ENCODE peak calls at places on chromosomes 11 and 22, in eight cellular contexts. M is IMR-90; L is CMK; K is stimulated activated CD4-positive, alpha-beta T cell treated with anti-CD3 and anti-CD28 coated beads, TNF-alpha, amount 100 ng/mL, for 48 hours; Q is HFFc6; V is HCEC 1CT; U is dermis blood vessel endothelial cell; W is progenitor cell of endocrine pancreas. H is an unnamed sample.

GRCh38 chr22:43829904-43830851 is 18.1 kb upstream of the EFCAB6 start:
- DNase-seq in M (peak), L (no peak), K (no peak), Q (no peak), V (no peak), U (no peak), W (no peak), H (no peak)

GRCh38 chr11:68763926-68764657 is 12.8 kb upstream of the TESMIN start:
- DNase-seq in M (no peak), L (no peak), K (no peak), Q (no peak), V (no peak), U (no peak), W (no peak), H (no peak)

GRCh38 chr11:58622344-58622743 is at the start of gene CNTF:
- DNase-seq in M (peak), L (no peak), K (no peak), Q (peak), V (no peak), U (no peak), W (no peak), H (peak)

GRCh38 chr11:43868852-43869567 is 11.6 kb upstream of the ALKBH3 start:
- DNase-seq in M (peak), L (no peak), K (peak), Q (peak), V (peak), U (peak), W (no peak), H (peak)

GRCh38 chr22:36384766-36385400 is 2.9 kb downstream of the MYH9 start:
- DNase-seq in M (no peak), L (no peak), K (no peak), Q (no peak), V (peak), U (peak), W (no peak), H (peak)

GRCh38 chr11:86152006-86152862 is 83.3 kb upstream of the PICALM start:
- DNase-seq in M (peak), L (no peak), K (no peak), Q (peak), V (no peak), U (peak), W (no peak), H (no peak)

GRCh38 chr11:73982595-73982989 is at the start of gene UCP2:
- DNase-seq in M (peak), L (no peak), K (peak), Q (peak), V (peak), U (peak), W (peak), H (peak)

GRCh38 chr11:116882386-116882785 is 45.0 kb upstream of the APOA1 start:
- DNase-seq in M (peak), L (no peak), K (no peak), Q (peak), V (peak), U (no peak), W (no peak), H (no peak)

GRCh38 chr22:45155050-45155840 is 8.5 kb upstream of the NUP50 start:
- DNase-seq in M (peak), L (no peak), K (no peak), Q (no peak), V (peak), U (no peak), W (no peak), H (no peak)

GRCh38 chr22:50200333-50201190 is at the start of gene SELENOO:
- DNase-seq in M (peak), L (no peak), K (peak), Q (peak), V (peak), U (peak), W (peak), H (peak)

GRCh38 chr11:68439355-68440065 is 21.0 kb upstream of the PPP6R3 start:
- DNase-seq in M (no peak), L (no peak), K (no peak), Q (no peak), V (no peak), U (peak), W (no peak), H (no peak)

GRCh38 chr11:82865841-82866240 is 34.4 kb downstream of the PRCP start:
- DNase-seq in M (peak), L (no peak), K (no peak), Q (peak), V (peak), U (no peak), W (no peak), H (no peak)

GRCh38 chr11:133746663-133747306 is 98.5 kb downstream of the SPATA19 start:
- DNase-seq in M (no peak), L (peak), K (no peak), Q (no peak), V (no peak), U (no peak), W (no peak), H (no peak)

GRCh38 chr11:116134450-116134849 is 630.2 kb upstream of the CADM1 start:
- DNase-seq in M (no peak), L (no peak), K (no peak), Q (no peak), V (no peak), U (no peak), W (no peak), H (no peak)

GRCh38 chr11:2793781-2794418 is 91.7 kb downstream of the CDKN1C start:
- DNase-seq in M (no peak), L (no peak), K (no peak), Q (no peak), V (no peak), U (no peak), W (no peak), H (no peak)

GRCh38 chr11:70523384-70524095 is 125.2 kb downstream of the CTTN start:
- DNase-seq in M (no peak), L (no peak), K (no peak), Q (no peak), V (no peak), U (no peak), W (no peak), H (no peak)

GRCh38 chr11:68545347-68545746 is 84.8 kb downstream of the PPP6R3 start:
- DNase-seq in M (no peak), L (no peak), K (no peak), Q (no peak), V (no peak), U (no peak), W (no peak), H (no peak)

GRCh38 chr11:8310743-8311298 is 47.1 kb upstream of the LMO1 start:
- DNase-seq in M (no peak), L (no peak), K (no peak), Q (no peak), V (no peak), U (no peak), W (no peak), H (no peak)

GRCh38 chr11:65639623-65640482 is 2.0 kb downstream of the SIPA1 start:
- DNase-seq in M (no peak), L (peak), K (no peak), Q (no peak), V (no peak), U (peak), W (no peak), H (no peak)

GRCh38 chr22:44516841-44517240 is 18.8 kb upstream of the RTL6 start:
- DNase-seq in M (no peak), L (no peak), K (no peak), Q (no peak), V (no peak), U (no peak), W (no peak), H (no peak)

GRCh38 chr11:44404736-44405395 is 94.9 kb upstream of the ALX4 start:
- DNase-seq in M (no peak), L (no peak), K (no peak), Q (no peak), V (no peak), U (no peak), W (no peak), H (no peak)

GRCh38 chr22:41978732-41979131 is 9.5 kb downstream of the SEPTIN3 start:
- DNase-seq in M (no peak), L (no peak), K (no peak), Q (no peak), V (no peak), U (no peak), W (no peak), H (no peak)

GRCh38 chr22:39205344-39206021 is 39.3 kb downstream of the PDGFB start:
- DNase-seq in M (peak), L (peak), K (no peak), Q (peak), V (peak), U (peak), W (no peak), H (no peak)

GRCh38 chr11:10503217-10503616 is 37.8 kb downstream of the RNF141 start:
- DNase-seq in M (no peak), L (no peak), K (no peak), Q (no peak), V (no peak), U (no peak), W (no peak), H (no peak)

GRCh38 chr22:33361581-33361980 is 303.4 kb upstream of the SYN3 start:
- DNase-seq in M (peak), L (no peak), K (no peak), Q (no peak), V (no peak), U (no peak), W (no peak), H (no peak)

GRCh38 chr22:37501610-37502341 is 15.6 kb upstream of the MFNG start:
- DNase-seq in M (peak), L (no peak), K (no peak), Q (peak), V (peak), U (peak), W (peak), H (no peak)

GRCh38 chr22:20221421-20222340 is 46.4 kb downstream of the RTN4R start:
- DNase-seq in M (no peak), L (no peak), K (no peak), Q (no peak), V (no peak), U (no peak), W (no peak), H (no peak)

GRCh38 chr11:121547574-121547973 is 94.8 kb upstream of the SORL1-AS1 start:
- DNase-seq in M (no peak), L (no peak), K (no peak), Q (no peak), V (no peak), U (no peak), W (no peak), H (no peak)

GRCh38 chr22:20494978-20495860 is at the start of gene KLHL22:
- DNase-seq in M (peak), L (no peak), K (no peak), Q (no peak), V (peak), U (peak), W (no peak), H (peak)

GRCh38 chr22:32522237-32522636 is 47.6 kb downstream of the FBXO7 start:
- DNase-seq in M (no peak), L (no peak), K (no peak), Q (no peak), V (no peak), U (no peak), W (no peak), H (no peak)

GRCh38 chr22:50148991-50149721 is 21.4 kb upstream of the PANX2 start:
- DNase-seq in M (peak), L (peak), K (peak), Q (peak), V (peak), U (peak), W (no peak), H (peak)

GRCh38 chr11:114811971-114812370 is 133.6 kb downstream of the NXPE2 start:
- DNase-seq in M (no peak), L (no peak), K (no peak), Q (no peak), V (no peak), U (no peak), W (no peak), H (no peak)

GRCh38 chr11:73139476-73140198 is 2.5 kb downstream of the FCHSD2 start:
- DNase-seq in M (peak), L (no peak), K (no peak), Q (peak), V (peak), U (peak), W (no peak), H (peak)

GRCh38 chr11:68370211-68371111 is 58.1 kb downstream of the LRP5 start:
- DNase-seq in M (no peak), L (no peak), K (no peak), Q (no peak), V (no peak), U (no peak), W (no peak), H (no peak)

GRCh38 chr22:36328635-36329216 is 59.0 kb downstream of the MYH9 start:
- DNase-seq in M (peak), L (no peak), K (no peak), Q (peak), V (peak), U (peak), W (no peak), H (no peak)

GRCh38 chr11:69524291-69524882 is 42.9 kb downstream of the LINC01488 start:
- DNase-seq in M (peak), L (no peak), K (no peak), Q (peak), V (no peak), U (no peak), W (no peak), H (no peak)